ENCODE peak calls at places on chromosomes 16 and 17, in four cellular contexts. B is K562, L is WTC11, J is H1. F is an unnamed sample.
A peak's percentile ranks its signal among the peaks of the same experiment; 100 is the strongest.

GRCh38 chr16:84600343-84601229 is 17.3 kb downstream of the COTL1 start:
- DNase-seq in B (no peak), J (no peak), L (no peak), F (no peak)

GRCh38 chr17:38403491-38403890 is 24.8 kb upstream of the ARHGAP23 start:
- DNase-seq in L (no peak), B (no peak), J (no peak), F (peak; percentile 58)

GRCh38 chr16:85569615-85570212 is 43.4 kb upstream of the GSE1 start:
- DNase-seq in L (no peak), B (peak; percentile 69), J (no peak), F (peak; percentile 65)

GRCh38 chr17:57889892-57890856 is 40.3 kb upstream of the MRPS23 start:
- DNase-seq in L (no peak), B (no peak), J (no peak), F (peak; percentile 66)

GRCh38 chr16:16150117-16150877 is 73.0 kb downstream of the ABCC6 start:
- DNase-seq in B (no peak), L (no peak), J (no peak), F (peak; percentile 84)

GRCh38 chr16:22659933-22660332 is 149.2 kb downstream of the NPIPB5 start:
- DNase-seq in B (no peak), L (no peak), J (no peak), F (no peak)

GRCh38 chr16:89155851-89156739 is 15.5 kb upstream of the CDH15 start:
- DNase-seq in J (no peak), B (no peak), L (no peak), F (no peak)

GRCh38 chr17:41415833-41416335 is 8.5 kb downstream of the KRT37 start:
- DNase-seq in L (no peak), J (no peak), B (no peak), F (no peak)

GRCh38 chr17:81685108-81685507 is 1.3 kb downstream of the HGS start:
- DNase-seq in J (no peak), B (no peak), L (no peak), F (peak; percentile 28)

GRCh38 chr17:79002796-79003593 is 6.6 kb downstream of the CANT1 start:
- DNase-seq in B (no peak), J (no peak), L (no peak), F (no peak)

GRCh38 chr17:80124351-80124981 is 22.5 kb downstream of the EIF4A3 start:
- DNase-seq in L (peak; percentile 75), B (no peak), J (peak; percentile 71), F (peak; percentile 42)

GRCh38 chr17:34412965-34413441 is 50.0 kb upstream of the CCL1 start:
- DNase-seq in J (no peak), L (no peak), B (peak; percentile 52), F (no peak)

GRCh38 chr16:68642436-68643064 is 2.6 kb upstream of the CDH3 start:
- DNase-seq in B (no peak), L (peak; percentile 84), J (peak; percentile 79), F (peak; percentile 72)

GRCh38 chr17:57940653-57941329 is 14.4 kb downstream of the CUEDC1 start:
- DNase-seq in J (no peak), L (no peak), B (no peak), F (no peak)

GRCh38 chr17:16425698-16426659 is 10.6 kb downstream of the TRPV2 start:
- DNase-seq in B (no peak), J (no peak), L (no peak), F (no peak)

GRCh38 chr17:77608431-77608830 is 350.1 kb upstream of the TNRC6C start:
- DNase-seq in J (peak; percentile 17), L (no peak), B (no peak), F (peak; percentile 15)

GRCh38 chr17:66420961-66421371 is 118.6 kb downstream of the PRKCA start:
- DNase-seq in J (no peak), L (no peak), B (no peak), F (no peak)

GRCh38 chr17:44997733-44998520 is 29.8 kb upstream of the C1QL1 start:
- DNase-seq in B (no peak), L (no peak), J (no peak), F (no peak)

GRCh38 chr16:31569360-31569717 is 41.6 kb downstream of the AHSP start:
- DNase-seq in B (no peak), L (no peak), J (peak; percentile 48), F (peak; percentile 18)

GRCh38 chr16:31568577-31569359 is 41.1 kb downstream of the AHSP start:
- DNase-seq in L (peak; percentile 13), B (no peak), J (peak; percentile 52), F (peak; percentile 20)
- TF ChIP-seq TEAD4 in L (no peak), B (no peak), J (no peak), F (no peak)

GRCh38 chr16:4663756-4664465 is 29.5 kb upstream of the NUDT16L1 start:
- DNase-seq in L (no peak), B (no peak), J (no peak), F (no peak)
- TF ChIP-seq TEAD4 in L (no peak), B (no peak), J (no peak), F (no peak)

DNA sequence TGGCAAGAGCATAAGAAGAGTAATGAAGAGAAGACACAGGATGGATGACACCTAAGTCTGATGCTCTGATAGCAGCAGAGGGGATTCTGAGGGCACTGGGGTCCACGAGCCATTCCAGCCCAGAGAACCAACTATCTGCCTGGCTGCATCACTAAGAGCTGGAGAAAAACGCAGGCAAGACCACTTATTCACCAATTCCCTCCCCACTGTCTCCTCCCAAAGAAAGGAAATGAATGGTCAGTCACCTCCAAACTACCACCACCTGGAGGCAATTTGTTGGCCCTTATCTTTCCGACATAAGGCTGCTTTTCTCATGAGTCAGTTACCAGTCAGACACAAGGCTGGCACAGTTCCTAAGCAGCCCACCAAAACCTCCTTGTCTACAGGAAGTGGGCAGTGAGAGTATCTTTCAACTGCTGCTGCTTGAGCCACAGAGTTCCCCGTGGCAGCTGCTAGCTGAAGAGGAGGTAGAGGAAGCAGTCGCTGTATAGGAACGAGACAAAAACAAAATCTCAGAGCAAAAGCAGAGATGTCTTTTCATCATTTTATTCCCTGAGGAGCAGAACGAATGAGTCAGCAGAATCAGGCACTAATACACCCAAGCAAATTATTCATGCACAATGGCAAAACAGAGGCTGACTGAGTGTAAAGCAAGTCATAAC is 111.1 kb downstream of the SMG6 start:
- DNase-seq in L (no peak), J (no peak), B (no peak), F (peak; percentile 30)
- TF ChIP-seq TEAD4 in L (no peak), J (no peak), B (peak; percentile 32), F (peak; percentile 94)

DNA sequence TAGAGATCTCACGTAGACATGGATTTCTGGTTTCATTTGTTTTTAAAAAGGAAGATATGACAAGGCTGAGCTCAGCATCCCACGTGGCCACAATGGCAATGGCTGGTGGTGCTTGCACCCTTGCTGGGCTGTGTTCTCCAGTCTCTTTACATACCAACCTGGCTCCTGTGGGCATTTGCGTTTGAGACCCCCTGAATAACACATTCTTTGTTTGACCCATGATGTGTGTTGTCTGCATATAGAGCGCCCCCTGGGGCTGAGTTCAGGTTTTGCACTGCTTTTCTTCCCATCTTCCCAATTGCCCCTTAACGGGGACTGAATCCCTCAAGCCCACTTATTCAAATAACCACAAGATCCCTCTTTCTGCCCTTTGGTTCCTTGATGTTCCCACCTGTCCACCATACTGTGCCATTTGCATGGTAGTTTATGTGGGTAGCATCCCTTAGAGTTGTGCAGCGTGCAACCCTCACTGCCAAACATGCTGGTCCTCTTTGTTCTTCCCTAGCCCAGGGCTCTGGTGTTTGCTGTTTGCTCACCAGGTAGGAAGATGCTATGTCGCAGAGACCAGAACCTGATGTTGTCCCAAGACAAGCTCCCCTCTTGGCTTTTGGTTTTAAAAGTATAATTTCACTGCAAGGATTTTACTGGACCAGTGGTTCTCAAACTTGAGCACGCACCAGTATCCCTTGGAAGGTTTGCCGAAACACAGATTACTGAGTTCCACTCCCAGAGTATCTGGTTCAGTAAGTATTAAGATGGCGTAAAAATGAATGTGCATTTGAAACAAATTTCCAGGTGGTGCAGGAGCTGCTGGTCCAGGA is 38.5 kb upstream of the NKD1 start:
- DNase-seq in L (peak; percentile 83), J (peak; percentile 95), B (peak; percentile 51), F (peak; percentile 47)
- TF ChIP-seq TEAD4 in L (no peak), J (peak; percentile 49), B (no peak), F (no peak)

F was measured in SK-N-SH.